ENCODE peak calls at places on chromosome 22, in seven cellular contexts. X, B, R, Y, N, A and F are unnamed samples.

GRCh38 chr22:35697142-35697541 is 20.5 kb upstream of the APOL5 start:
- DNase-seq in X (no peak), B (no peak), R (no peak), Y (no peak), N (no peak), A (no peak), F (no peak)

GRCh38 chr22:50175191-50175461 is 4.6 kb downstream of the PANX2 start:
- DNase-seq in X (no peak), B (no peak), R (no peak), Y (no peak), N (no peak), A (no peak), F (no peak)

GRCh38 chr22:19998232-19998951 is 18.2 kb downstream of the ARVCF start:
- DNase-seq in X (peak), B (no peak), R (no peak), Y (no peak), N (no peak), A (no peak), F (no peak)

GRCh38 chr22:29310863-29311339 is 4.5 kb downstream of the GAS2L1 start:
- DNase-seq in X (peak), B (peak), R (peak), Y (peak), N (no peak), A (peak), F (peak)

GRCh38 chr22:19582033-19582693 is 58.0 kb upstream of the CLDN5 start:
- DNase-seq in X (no peak), B (no peak), R (no peak), Y (no peak), N (no peak), A (no peak), F (no peak)

GRCh38 chr22:24697671-24698082 is 76.8 kb downstream of the PIWIL3 start:
- DNase-seq in X (no peak), B (no peak), R (no peak), Y (no peak), N (no peak), A (no peak), F (no peak)

GRCh38 chr22:43060213-43060612 is 29.0 kb downstream of the TTLL1 start:
- DNase-seq in X (no peak), B (no peak), R (peak), Y (peak), N (no peak), A (no peak), F (no peak)

GRCh38 chr22:36853407-36854099 is 7.3 kb upstream of the NCF4 start:
- DNase-seq in X (peak), B (no peak), R (peak), Y (peak), N (peak), A (peak), F (peak)

GRCh38 chr22:27630754-27631153 is 170.8 kb downstream of the MN1 start:
- DNase-seq in X (no peak), B (no peak), R (no peak), Y (no peak), N (no peak), A (no peak), F (no peak)

GRCh38 chr22:28116261-28116673 is 197.2 kb upstream of the PITPNB start:
- DNase-seq in X (no peak), B (peak), R (no peak), Y (no peak), N (no peak), A (no peak), F (peak)

GRCh38 chr22:39219071-39220050 is 25.4 kb downstream of the PDGFB start:
- DNase-seq in X (no peak), B (no peak), R (no peak), Y (no peak), N (no peak), A (no peak), F (no peak)

GRCh38 chr22:20781272-20781990 is 7.5 kb downstream of the SERPIND1 start:
- DNase-seq in X (no peak), B (no peak), R (no peak), Y (no peak), N (no peak), A (peak), F (no peak)

GRCh38 chr22:45001653-45002052 is 8.2 kb downstream of the PHF21B start:
- DNase-seq in X (no peak), B (no peak), R (no peak), Y (no peak), N (no peak), A (no peak), F (no peak)